ENCODE peak calls at places on chromosomes 4 and X, in nine cellular contexts. One of them, this sample, is unnamed.

GRCh38 chr4:74114234-74114633 is 15.2 kb upstream of the CXCL2 start:
- DNase-seq in transverse colon: no peak
- DNase-seq in psoas muscle: no peak
- DNase-seq in left lung: no peak
- DNase-seq in breast epithelium: no peak
- DNase-seq in tibial artery: no peak
- DNase-seq in heart left ventricle: no peak
- DNase-seq in colonic mucosa: no peak
- DNase-seq in PC-3: peak; percentile 96
- DNase-seq in this sample: no peak

GRCh38 chrX:154397888-154398667 is at the start of gene RPL10:
- DNase-seq in transverse colon: peak; percentile 94
- DNase-seq in psoas muscle: peak; percentile 92
- DNase-seq in left lung: peak; percentile 96
- DNase-seq in breast epithelium: peak; percentile 91
- DNase-seq in tibial artery: peak; percentile 98
- DNase-seq in heart left ventricle: peak; percentile 93
- DNase-seq in colonic mucosa: peak; percentile 91
- DNase-seq in PC-3: peak; percentile 98
- DNase-seq in this sample: peak; percentile 91

GRCh38 chr4:149708513-149709175 is 107.0 kb downstream of the IQCM start:
- DNase-seq in transverse colon: no peak
- DNase-seq in psoas muscle: no peak
- DNase-seq in left lung: no peak
- DNase-seq in breast epithelium: no peak
- DNase-seq in tibial artery: no peak
- DNase-seq in heart left ventricle: no peak
- DNase-seq in colonic mucosa: no peak
- DNase-seq in PC-3: peak; percentile 85
- DNase-seq in this sample: no peak

GRCh38 chr4:144507309-144508101 is 138.5 kb upstream of the HHIP start:
- DNase-seq in transverse colon: no peak
- DNase-seq in psoas muscle: no peak
- DNase-seq in left lung: no peak
- DNase-seq in breast epithelium: no peak
- DNase-seq in tibial artery: no peak
- DNase-seq in heart left ventricle: no peak
- DNase-seq in colonic mucosa: no peak
- DNase-seq in PC-3: no peak
- DNase-seq in this sample: no peak

GRCh38 chrX:122004127-122004526 is 956.7 kb downstream of the GLUD2 start:
- DNase-seq in transverse colon: no peak
- DNase-seq in psoas muscle: no peak
- DNase-seq in left lung: peak; percentile 6
- DNase-seq in breast epithelium: no peak
- DNase-seq in tibial artery: no peak
- DNase-seq in heart left ventricle: no peak
- DNase-seq in colonic mucosa: no peak
- DNase-seq in PC-3: no peak
- DNase-seq in this sample: no peak

GRCh38 chr4:174255374-174255773 is 28.1 kb downstream of the FBXO8 start:
- DNase-seq in transverse colon: no peak
- DNase-seq in psoas muscle: no peak
- DNase-seq in left lung: no peak
- DNase-seq in breast epithelium: no peak
- DNase-seq in tibial artery: no peak
- DNase-seq in heart left ventricle: no peak
- DNase-seq in colonic mucosa: no peak
- DNase-seq in PC-3: no peak
- DNase-seq in this sample: no peak

GRCh38 chrX:71998836-71999509 is 88.3 kb downstream of the NHSL2 start:
- DNase-seq in transverse colon: no peak
- DNase-seq in psoas muscle: no peak
- DNase-seq in left lung: no peak
- DNase-seq in breast epithelium: no peak
- DNase-seq in tibial artery: no peak
- DNase-seq in heart left ventricle: peak; percentile 19
- DNase-seq in colonic mucosa: no peak
- DNase-seq in PC-3: peak; percentile 63
- DNase-seq in this sample: no peak

GRCh38 chrX:20363003-20363674 is 96.4 kb upstream of the RPS6KA3 start:
- DNase-seq in transverse colon: peak; percentile 21
- DNase-seq in psoas muscle: no peak
- DNase-seq in left lung: no peak
- DNase-seq in breast epithelium: no peak
- DNase-seq in tibial artery: no peak
- DNase-seq in heart left ventricle: peak; percentile 25
- DNase-seq in colonic mucosa: no peak
- DNase-seq in PC-3: no peak
- DNase-seq in this sample: peak; percentile 34

GRCh38 chr4:39032218-39033085 is at the start of gene TMEM156:
- DNase-seq in transverse colon: no peak
- DNase-seq in psoas muscle: no peak
- DNase-seq in left lung: no peak
- DNase-seq in breast epithelium: no peak
- DNase-seq in tibial artery: no peak
- DNase-seq in heart left ventricle: no peak
- DNase-seq in colonic mucosa: no peak
- DNase-seq in PC-3: peak; percentile 83
- DNase-seq in this sample: no peak

GRCh38 chr4:7683126-7683703 is 248.5 kb upstream of the PSAPL1 start:
- DNase-seq in transverse colon: no peak
- DNase-seq in psoas muscle: no peak
- DNase-seq in left lung: peak; percentile 23
- DNase-seq in breast epithelium: no peak
- DNase-seq in tibial artery: no peak
- DNase-seq in heart left ventricle: no peak
- DNase-seq in colonic mucosa: no peak
- DNase-seq in PC-3: no peak
- DNase-seq in this sample: no peak

GRCh38 chrX:115939070-115939469 is 231.5 kb upstream of the AGTR2 start:
- DNase-seq in transverse colon: no peak
- DNase-seq in psoas muscle: no peak
- DNase-seq in left lung: no peak
- DNase-seq in breast epithelium: no peak
- DNase-seq in tibial artery: no peak
- DNase-seq in heart left ventricle: no peak
- DNase-seq in colonic mucosa: no peak
- DNase-seq in PC-3: no peak
- DNase-seq in this sample: no peak

GRCh38 chrX:113260474-113260873 is 419.8 kb upstream of the AMOT start:
- DNase-seq in transverse colon: no peak
- DNase-seq in psoas muscle: no peak
- DNase-seq in left lung: no peak
- DNase-seq in breast epithelium: no peak
- DNase-seq in tibial artery: no peak
- DNase-seq in heart left ventricle: no peak
- DNase-seq in colonic mucosa: no peak
- DNase-seq in PC-3: no peak
- DNase-seq in this sample: no peak

GRCh38 chrX:115491766-115492165 is 69.2 kb upstream of the PLS3 start:
- DNase-seq in transverse colon: no peak
- DNase-seq in psoas muscle: no peak
- DNase-seq in left lung: no peak
- DNase-seq in breast epithelium: no peak
- DNase-seq in tibial artery: no peak
- DNase-seq in heart left ventricle: no peak
- DNase-seq in colonic mucosa: no peak
- DNase-seq in PC-3: no peak
- DNase-seq in this sample: no peak

GRCh38 chrX:47529548-47529947 is 31.5 kb upstream of the ARAF start:
- DNase-seq in transverse colon: no peak
- DNase-seq in psoas muscle: no peak
- DNase-seq in left lung: no peak
- DNase-seq in breast epithelium: no peak
- DNase-seq in tibial artery: no peak
- DNase-seq in heart left ventricle: no peak
- DNase-seq in colonic mucosa: no peak
- DNase-seq in PC-3: no peak
- DNase-seq in this sample: no peak

GRCh38 chr4:3809451-3810110 is 43.4 kb downstream of the ADRA2C start:
- DNase-seq in transverse colon: no peak
- DNase-seq in psoas muscle: no peak
- DNase-seq in left lung: peak; percentile 41
- DNase-seq in breast epithelium: no peak
- DNase-seq in tibial artery: no peak
- DNase-seq in heart left ventricle: no peak
- DNase-seq in colonic mucosa: no peak
- DNase-seq in PC-3: no peak
- DNase-seq in this sample: peak; percentile 15

GRCh38 chr4:110071466-110071865 is 126.9 kb downstream of the ELOVL6 start:
- DNase-seq in transverse colon: peak; percentile 61
- DNase-seq in psoas muscle: no peak
- DNase-seq in left lung: peak; percentile 62
- DNase-seq in breast epithelium: no peak
- DNase-seq in tibial artery: no peak
- DNase-seq in heart left ventricle: peak; percentile 22
- DNase-seq in colonic mucosa: peak; percentile 41
- DNase-seq in PC-3: no peak
- DNase-seq in this sample: peak; percentile 57

DNA sequence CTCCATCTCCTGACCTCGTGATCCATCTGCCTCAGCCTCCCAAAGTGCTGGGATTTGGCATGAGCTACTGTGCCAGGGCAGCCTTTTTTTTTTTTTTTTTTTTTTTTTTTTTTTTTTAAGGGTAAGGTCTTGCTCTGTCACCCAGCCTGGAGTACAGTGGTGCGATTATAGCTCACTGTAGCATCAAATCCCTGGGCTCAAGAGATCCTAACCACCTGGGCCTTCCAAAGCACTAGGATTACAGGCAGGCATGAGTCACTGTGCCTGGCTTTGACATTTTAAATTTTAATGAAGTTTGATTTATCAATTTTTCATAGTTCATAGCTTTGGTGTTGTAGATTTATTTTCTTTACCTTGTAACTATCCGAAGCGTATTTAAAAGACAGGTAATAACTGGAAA is 17.8 kb upstream of the OCIAD2 start:
- DNase-seq in transverse colon: no peak
- DNase-seq in psoas muscle: no peak
- DNase-seq in left lung: no peak
- DNase-seq in breast epithelium: no peak
- DNase-seq in tibial artery: no peak
- DNase-seq in heart left ventricle: no peak
- DNase-seq in colonic mucosa: no peak
- DNase-seq in PC-3: no peak
- DNase-seq in this sample: no peak
- H3K4me3 ChIP-seq in transverse colon: no peak overlapping the region
- H3K4me3 ChIP-seq in psoas muscle: no peak overlapping the region
- H3K4me3 ChIP-seq in left lung: no peak overlapping the region
- H3K4me3 ChIP-seq in breast epithelium: no peak overlapping the region
- H3K4me3 ChIP-seq in tibial artery: no peak overlapping the region
- H3K4me3 ChIP-seq in heart left ventricle: no peak overlapping the region
- H3K4me3 ChIP-seq in colonic mucosa: no peak overlapping the region
- H3K4me3 ChIP-seq in PC-3: no peak overlapping the region
- H3K4me3 ChIP-seq in this sample: no peak overlapping the region

DNA sequence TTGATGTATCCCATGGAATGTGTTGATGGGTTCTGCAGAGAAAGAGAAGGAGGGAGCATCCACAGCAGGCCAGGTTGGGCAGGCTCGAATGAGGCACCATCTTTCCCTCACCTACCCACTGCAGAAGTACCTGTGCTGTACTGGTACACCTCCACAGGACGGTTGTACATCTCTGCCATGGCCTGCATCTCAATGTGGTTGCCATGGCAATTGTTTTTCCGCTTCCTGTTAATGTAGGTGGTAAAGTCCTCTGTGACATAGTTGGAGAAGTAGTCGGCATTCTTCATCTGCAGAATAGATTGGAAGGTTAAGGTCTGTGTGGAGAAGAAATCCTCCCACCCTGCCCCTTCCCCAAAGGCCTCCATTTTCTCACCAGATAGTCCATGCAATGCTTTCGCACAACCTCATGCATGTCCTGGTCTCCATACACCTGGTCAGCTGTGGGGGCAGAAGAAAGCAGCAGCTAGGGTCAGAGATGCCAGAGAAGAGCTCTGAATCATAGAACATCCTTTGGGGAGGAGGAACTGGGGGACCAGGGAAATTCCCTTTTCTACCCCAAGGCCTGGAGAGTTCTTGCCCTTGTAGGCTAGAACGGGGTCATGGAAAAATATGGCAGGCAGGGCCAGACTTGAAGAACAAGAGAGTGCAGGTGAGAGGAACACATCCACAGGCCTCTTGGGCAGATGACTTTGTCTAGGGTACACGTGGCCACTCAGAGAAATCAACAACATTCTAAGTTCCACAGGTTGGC is 15.9 kb upstream of the PIM2 start:
- DNase-seq in transverse colon: no peak
- DNase-seq in psoas muscle: no peak
- DNase-seq in left lung: no peak
- DNase-seq in breast epithelium: no peak
- DNase-seq in tibial artery: no peak
- DNase-seq in heart left ventricle: no peak
- DNase-seq in colonic mucosa: no peak
- DNase-seq in PC-3: no peak
- DNase-seq in this sample: no peak
- H3K36me3 ChIP-seq in transverse colon: no peaks in the 10 kb centered on the region
- H3K36me3 ChIP-seq in psoas muscle: peaks cover 3% of the 10 kb centered on the region
- H3K36me3 ChIP-seq in left lung: peaks cover 28% of the 10 kb centered on the region
- H3K36me3 ChIP-seq in breast epithelium: no peaks in the 10 kb centered on the region
- H3K36me3 ChIP-seq in tibial artery: peaks cover 46% of the 10 kb centered on the region
- H3K36me3 ChIP-seq in heart left ventricle: peaks cover 31% of the 10 kb centered on the region
- H3K36me3 ChIP-seq in colonic mucosa: no peaks in the 10 kb centered on the region
- H3K36me3 ChIP-seq in PC-3: peaks cover 25% of the 10 kb centered on the region
- H3K36me3 ChIP-seq in this sample: no peaks in the 10 kb centered on the region

DNA sequence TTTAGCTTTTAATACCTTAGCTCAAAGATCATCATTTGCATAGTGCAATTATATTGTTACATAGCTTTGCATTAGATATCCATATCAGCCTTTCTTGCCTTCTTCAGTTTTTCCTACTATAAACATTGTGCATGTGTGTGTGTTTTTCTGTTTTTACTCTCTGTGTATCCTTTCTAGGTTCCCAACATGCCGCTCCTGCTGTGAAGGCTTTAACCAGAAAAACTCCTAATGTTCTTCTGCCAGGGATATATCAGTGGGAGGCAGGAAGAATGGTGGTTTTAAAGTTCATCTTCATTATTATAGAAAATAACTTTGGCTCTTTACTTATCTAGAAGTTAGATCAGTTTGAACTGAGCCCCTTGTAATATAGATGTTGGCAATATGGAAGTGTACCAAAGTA is 61.2 kb downstream of the CPE start:
- DNase-seq in transverse colon: no peak
- DNase-seq in psoas muscle: no peak
- DNase-seq in left lung: no peak
- DNase-seq in breast epithelium: no peak
- DNase-seq in tibial artery: no peak
- DNase-seq in heart left ventricle: no peak
- DNase-seq in colonic mucosa: no peak
- DNase-seq in PC-3: no peak
- DNase-seq in this sample: no peak
- H3K4me1 ChIP-seq in transverse colon: no peaks in the 10 kb centered on the region
- H3K4me1 ChIP-seq in psoas muscle: no peaks in the 10 kb centered on the region
- H3K4me1 ChIP-seq in left lung: no peaks in the 10 kb centered on the region
- H3K4me1 ChIP-seq in breast epithelium: no peaks in the 10 kb centered on the region
- H3K4me1 ChIP-seq in tibial artery: peaks cover 9% of the 10 kb centered on the region
- H3K4me1 ChIP-seq in heart left ventricle: no peaks in the 10 kb centered on the region
- H3K4me1 ChIP-seq in colonic mucosa: no peaks in the 10 kb centered on the region
- H3K4me1 ChIP-seq in PC-3: peaks cover 23% of the 10 kb centered on the region
- H3K4me1 ChIP-seq in this sample: no peaks in the 10 kb centered on the region

DNA sequence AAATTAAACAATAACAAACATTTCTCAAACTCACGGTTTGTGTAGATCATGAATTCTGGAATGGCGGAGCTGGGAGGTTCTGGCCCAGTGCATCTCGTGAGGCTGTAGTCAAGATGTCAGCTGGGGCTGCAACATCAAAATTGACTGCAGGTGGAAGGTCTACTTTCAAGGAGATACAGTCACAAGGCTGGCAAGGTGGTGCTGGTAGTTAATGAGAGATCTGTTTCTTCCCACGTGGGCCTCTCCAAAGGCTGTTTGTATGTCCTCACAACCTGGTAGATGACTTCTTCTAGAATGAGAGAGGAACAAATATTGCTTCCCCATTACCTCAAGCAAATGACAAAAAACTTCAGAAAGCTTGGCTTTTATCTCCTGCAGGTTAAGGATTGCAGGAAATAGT is 8.0 kb upstream of the PRDX4 start:
- DNase-seq in transverse colon: no peak
- DNase-seq in psoas muscle: no peak
- DNase-seq in left lung: no peak
- DNase-seq in breast epithelium: no peak
- DNase-seq in tibial artery: no peak
- DNase-seq in heart left ventricle: no peak
- DNase-seq in colonic mucosa: no peak
- DNase-seq in PC-3: no peak
- DNase-seq in this sample: no peak
- H3K4me3 ChIP-seq in transverse colon: no peak overlapping the region
- H3K4me3 ChIP-seq in psoas muscle: no peak overlapping the region
- H3K4me3 ChIP-seq in left lung: no peak overlapping the region
- H3K4me3 ChIP-seq in breast epithelium: no peak overlapping the region
- H3K4me3 ChIP-seq in tibial artery: no peak overlapping the region
- H3K4me3 ChIP-seq in heart left ventricle: no peak overlapping the region
- H3K4me3 ChIP-seq in colonic mucosa: no peak overlapping the region
- H3K4me3 ChIP-seq in PC-3: no peak overlapping the region
- H3K4me3 ChIP-seq in this sample: no peak overlapping the region